ENCODE peak calls at places on chromosomes 2 and 18, in four cellular contexts. U is upper lobe of right lung; G is CD4-positive, CD25-positive, alpha-beta regulatory T cell; L is mesendoderm. Z is an unnamed sample.

GRCh38 chr2:152974146-152974545 is 255.7 kb downstream of the ARL6IP6 start:
- DNase-seq in U (no peak), L (no peak), G (no peak), Z (no peak)

GRCh38 chr2:224576098-224576715 is 9.0 kb downstream of the CUL3 start:
- DNase-seq in G (no peak), U (no peak), L (no peak), Z (no peak)

GRCh38 chr18:24341361-24341760 is 56.3 kb downstream of the OSBPL1A start:
- DNase-seq in U (no peak), G (no peak), L (no peak), Z (no peak)

GRCh38 chr18:62128157-62128556 is 58.7 kb downstream of the PIGN start:
- DNase-seq in L (no peak), U (no peak), G (no peak), Z (no peak)

GRCh38 chr2:19731515-19731914 is 170.3 kb downstream of the TTC32 start:
- DNase-seq in U (no peak), L (no peak), G (no peak), Z (no peak)

GRCh38 chr2:74227646-74228045 is 29.2 kb downstream of the MTHFD2 start:
- DNase-seq in L (peak), U (no peak), G (no peak), Z (no peak)

GRCh38 chr18:43422483-43422882 is 145.2 kb upstream of the SYT4 start:
- DNase-seq in U (no peak), G (no peak), L (peak), Z (no peak)

GRCh38 chr2:134498654-134499053 is 220.1 kb downstream of the TMEM163 start:
- DNase-seq in G (no peak), U (no peak), L (no peak), Z (no peak)

GRCh38 chr2:220162320-220162719 is 534.9 kb downstream of the SLC4A3 start:
- DNase-seq in L (no peak), U (no peak), G (no peak), Z (no peak)

GRCh38 chr2:11352781-11353537 is 8.5 kb upstream of the ROCK2 start:
- DNase-seq in U (no peak), G (no peak), L (no peak), Z (no peak)

GRCh38 chr18:3451166-3451988 is 1.4 kb downstream of the TGIF1 start:
- DNase-seq in U (peak), G (peak), L (peak), Z (no peak)

GRCh38 chr2:174340400-174341300 is 5.9 kb downstream of the SP9 start:
- DNase-seq in G (no peak), U (no peak), L (peak), Z (no peak)

GRCh38 chr2:174338626-174339570 is 4.1 kb downstream of the SP9 start:
- DNase-seq in G (no peak), U (no peak), L (peak), Z (no peak)

GRCh38 chr2:174338155-174338495 is 3.4 kb downstream of the SP9 start:
- DNase-seq in L (no peak), G (no peak), U (no peak), Z (no peak)

GRCh38 chr2:174339971-174340399 is 5.2 kb downstream of the SP9 start:
- DNase-seq in G (no peak), L (peak), U (no peak), Z (no peak)

GRCh38 chr2:174339571-174339966 is 4.8 kb downstream of the SP9 start:
- DNase-seq in L (no peak), U (no peak), G (no peak), Z (no peak)
- H3K4me3 ChIP-seq in L (no peak), U (no peak), G (no peak), Z (no peak)

DNA sequence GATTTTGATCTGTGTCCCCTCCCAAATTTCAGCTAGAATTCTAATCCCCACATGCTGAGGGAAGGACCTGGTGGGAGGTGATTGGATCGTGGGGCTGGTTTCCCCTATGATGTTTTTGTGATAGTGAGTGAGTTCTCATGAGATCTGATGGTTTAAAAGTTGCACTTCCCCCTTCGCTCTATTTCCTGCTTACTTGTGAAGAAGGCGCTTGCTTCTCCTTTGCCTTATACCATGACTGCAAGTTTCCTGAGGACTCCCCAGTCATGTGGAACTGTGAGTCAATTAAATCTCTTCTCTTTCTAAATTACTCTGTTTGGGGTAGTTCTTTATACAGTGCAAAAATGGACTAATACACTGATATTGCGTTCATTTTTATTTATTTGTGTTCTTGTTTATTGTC is 636.8 kb upstream of the LINC00305 start:
- DNase-seq in G (no peak), L (no peak), U (no peak), Z (no peak)
- H3K4me3 ChIP-seq in G (no peak), L (no peak), U (no peak), Z (no peak)

DNA sequence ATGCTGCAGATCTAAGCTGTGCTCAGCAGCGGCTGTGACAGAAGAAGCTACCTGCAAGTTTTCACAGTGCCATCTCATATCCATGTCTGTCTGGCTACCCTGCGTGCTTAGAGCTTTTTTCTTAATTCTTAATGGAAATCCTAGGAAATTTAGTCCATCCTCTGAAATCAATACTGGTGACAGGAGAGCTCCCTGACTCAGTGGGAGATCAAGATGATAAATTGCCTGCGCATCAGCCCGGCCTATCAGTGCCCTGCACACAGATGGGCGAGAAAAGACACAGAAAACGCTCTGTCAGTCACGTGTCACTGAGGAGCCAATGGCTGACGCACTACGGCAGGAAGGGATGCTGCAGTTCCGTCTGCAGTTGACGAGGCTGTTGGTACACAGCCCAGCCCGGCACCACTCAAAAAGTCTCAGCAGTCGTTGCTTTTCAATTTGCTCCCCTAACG is 819.6 kb upstream of the FSHR start:
- DNase-seq in G (peak), U (no peak), L (peak), Z (no peak)
- H3K4me3 ChIP-seq in G (peak), U (peak), L (no peak), Z (no peak)

GRCh38 chr2:111710613-111711012 is 173.4 kb downstream of the ANAPC1 start:
- DNase-seq in G (no peak), U (peak), L (no peak), Z (no peak)
- H3K4me3 ChIP-seq in G (no peak), U (no peak), L (no peak), Z (no peak)

GRCh38 chr2:9952286-9952737 is 819 bp downstream of the GRHL1 start:
- DNase-seq in G (peak), U (no peak), L (peak), Z (no peak)

GRCh38 chr2:9950521-9951271 is 797 bp upstream of the GRHL1 start:
- DNase-seq in G (no peak), L (peak), U (peak), Z (no peak)

GRCh38 chr2:9952856-9953503 is 1.5 kb downstream of the GRHL1 start:
- DNase-seq in L (no peak), G (no peak), U (no peak), Z (no peak)

GRCh38 chr2:9951272-9951521 is 296 bp upstream of the GRHL1 start:
- DNase-seq in U (no peak), L (no peak), G (no peak), Z (no peak)

DNA sequence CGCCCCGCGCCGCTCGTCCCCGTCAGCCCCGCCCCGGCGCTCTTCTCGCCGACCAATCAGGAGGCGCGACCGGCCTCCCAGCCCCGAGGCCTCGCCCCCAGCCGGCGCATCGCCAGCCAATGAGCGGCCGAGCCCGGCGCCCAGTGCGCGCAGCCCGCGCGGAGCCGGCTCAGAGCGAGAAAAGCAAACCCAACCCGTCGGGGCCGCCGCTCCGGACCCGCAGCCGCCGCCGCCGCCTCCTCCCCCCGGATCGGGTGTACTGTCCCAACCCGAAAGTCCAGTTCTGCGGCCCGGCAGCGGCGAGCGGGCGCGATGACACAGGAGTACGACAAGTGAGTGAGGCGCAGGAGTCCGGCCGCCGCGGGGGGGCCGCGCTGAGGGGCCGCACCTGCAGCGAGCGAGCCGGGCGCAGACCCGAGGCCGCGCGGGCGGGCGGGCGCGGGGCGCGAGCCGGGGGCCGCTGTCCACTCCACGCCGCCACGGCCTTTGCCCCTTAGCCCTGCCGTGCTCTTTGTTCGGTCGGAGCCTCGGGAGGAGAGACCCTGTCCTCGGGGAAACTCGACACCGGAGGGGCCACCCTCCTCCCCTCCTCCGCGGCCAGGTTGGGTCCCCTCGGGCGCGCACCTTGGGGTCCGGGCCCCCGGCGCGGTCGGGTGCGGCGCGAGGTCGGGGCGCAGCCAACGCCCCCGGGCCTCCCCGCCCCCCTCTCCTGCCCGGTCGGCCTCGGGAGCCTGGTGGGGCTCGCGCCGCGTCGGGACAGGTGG is at the start of gene GRHL1:
- DNase-seq in G (peak), L (peak), U (peak), Z (peak)
- H3K4me3 ChIP-seq in G (peak), L (peak), U (peak), Z (peak)

GRCh38 chr2:130839011-130839780 is 2.5 kb downstream of the ARHGEF4 start:
- DNase-seq in L (no peak), U (no peak), G (no peak), Z (no peak)

GRCh38 chr2:130835766-130836015 is 1.0 kb upstream of the ARHGEF4 start:
- DNase-seq in L (no peak), G (no peak), U (no peak), Z (no peak)

GRCh38 chr2:130836501-130837174 is at the start of gene ARHGEF4:
- DNase-seq in G (no peak), U (peak), L (peak), Z (no peak)

GRCh38 chr2:130837811-130838565 is 1.3 kb downstream of the ARHGEF4 start:
- DNase-seq in G (no peak), L (no peak), U (no peak), Z (no peak)

GRCh38 chr2:130837175-130837810 is 579 bp downstream of the ARHGEF4 start:
- DNase-seq in U (no peak), L (no peak), G (no peak), Z (no peak)
- H3K4me3 ChIP-seq in U (peak), L (peak), G (no peak), Z (no peak)

GRCh38 chr2:238518828-238519186 is 92.1 kb downstream of the ASB1 start:
- DNase-seq in G (no peak), L (no peak), U (no peak), Z (no peak)

GRCh38 chr2:238520359-238520886 is 93.7 kb downstream of the ASB1 start:
- DNase-seq in U (no peak), G (no peak), L (no peak), Z (no peak)

GRCh38 chr2:238521002-238521401 is 94.3 kb downstream of the ASB1 start:
- DNase-seq in L (no peak), G (no peak), U (no peak), Z (no peak)

GRCh38 chr2:238517209-238517608 is 90.5 kb downstream of the ASB1 start:
- DNase-seq in G (no peak), L (no peak), U (no peak), Z (no peak)

GRCh38 chr2:238518127-238518827 is 91.5 kb downstream of the ASB1 start:
- DNase-seq in U (no peak), G (no peak), L (no peak), Z (no peak)
- H3K4me3 ChIP-seq in U (no peak), G (no peak), L (no peak), Z (no peak)

DNA sequence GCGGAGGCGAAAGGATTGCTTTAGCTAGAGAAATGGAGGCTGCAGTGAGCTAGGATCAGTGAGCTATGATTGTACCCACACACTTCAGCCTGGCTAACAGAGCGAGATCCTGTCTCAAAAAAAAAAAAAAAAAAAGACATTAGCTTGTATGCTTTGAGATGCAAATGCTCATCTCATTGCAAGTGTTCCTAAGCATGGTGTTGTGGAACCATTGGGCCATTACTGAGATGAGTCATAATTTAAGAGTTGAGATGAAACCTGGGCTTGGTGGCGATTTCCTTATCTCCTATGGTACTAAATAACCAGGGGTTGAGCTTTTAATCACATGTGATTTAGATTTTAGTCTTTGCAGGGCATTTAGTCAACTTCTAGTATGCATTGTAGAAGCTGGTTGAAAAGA is 2.2 kb downstream of the PLEKHA3 start:
- DNase-seq in U (no peak), L (peak), G (no peak), Z (peak)
- H3K4me3 ChIP-seq in U (peak), L (no peak), G (peak), Z (peak)

DNA sequence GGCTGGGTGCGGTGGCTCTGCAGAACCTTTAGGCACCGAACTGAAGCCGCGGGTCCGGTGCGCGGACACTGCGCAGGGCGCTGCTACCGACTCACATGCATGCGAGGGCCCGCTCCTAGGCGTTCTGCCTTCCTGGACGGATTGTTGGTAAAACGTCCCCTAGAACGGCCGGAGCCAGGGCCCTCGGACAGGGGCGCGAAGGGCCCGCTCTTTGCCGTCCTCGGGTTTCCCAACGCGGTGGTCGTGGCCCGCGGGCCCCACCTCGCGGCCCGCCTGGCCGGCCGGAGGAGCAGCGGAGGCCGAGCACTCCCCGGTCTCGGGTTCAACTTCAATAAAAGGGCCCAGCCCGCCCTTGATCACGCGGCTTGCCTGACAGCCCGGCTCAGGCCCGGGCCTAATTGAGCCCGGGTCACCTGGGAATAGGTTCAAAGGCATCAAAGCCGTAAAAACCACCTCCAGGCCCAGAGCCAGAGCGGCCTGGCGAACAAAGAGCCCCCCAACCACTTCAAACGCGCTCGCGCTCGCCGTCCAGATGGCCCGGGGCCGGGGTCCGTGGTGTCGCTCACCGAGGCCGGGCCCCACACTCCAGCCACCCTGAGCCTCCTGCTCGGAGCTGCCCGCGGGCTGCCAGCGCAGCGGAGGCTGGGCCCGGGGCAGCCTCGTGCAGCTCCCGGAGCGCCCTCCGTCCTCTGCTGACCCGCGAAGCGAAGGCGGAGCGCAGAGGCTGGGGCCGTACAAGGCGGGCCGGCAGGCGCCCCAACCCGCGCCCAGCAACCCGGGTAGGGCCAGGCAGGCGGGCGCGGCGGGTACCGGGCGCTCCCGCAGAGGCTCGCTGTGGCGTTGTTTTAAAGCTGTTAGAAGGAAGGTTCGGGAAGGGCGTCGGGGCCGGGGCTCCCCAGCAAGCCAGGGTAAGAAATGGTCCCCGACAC is 1.1 kb upstream of the TWIST2 start:
- DNase-seq in L (peak), G (no peak), U (no peak), Z (no peak)
- H3K4me3 ChIP-seq in L (no peak), G (no peak), U (peak), Z (no peak)

Z was measured in GM12864.